ENCODE peak calls at places on chromosomes 1 and 21, in seven cellular contexts. S, Y, A, J, H, N and O are unnamed samples.

GRCh38 chr1:240672132-240672811 is 60.3 kb upstream of the GREM2 start:
- DNase-seq in H (no peak), S (no peak), A (no peak), N (no peak), J (no peak), Y (no peak), O (no peak)

GRCh38 chr1:169595764-169596711 is 9.8 kb upstream of the F5 start:
- DNase-seq in Y (no peak), S (peak), A (no peak), H (no peak), N (peak), J (peak), O (no peak)

GRCh38 chr1:150008699-150009098 is 1.8 kb downstream of the OTUD7B start:
- DNase-seq in Y (no peak), J (no peak), H (no peak), S (no peak), N (no peak), A (no peak), O (no peak)

GRCh38 chr1:192812420-192813209 is 3.8 kb downstream of the RGS2 start:
- DNase-seq in H (no peak), A (no peak), Y (no peak), S (no peak), N (no peak), J (no peak), O (no peak)

GRCh38 chr1:37325509-37326437 is 148.6 kb upstream of the ZC3H12A start:
- DNase-seq in Y (no peak), H (no peak), A (no peak), J (no peak), S (no peak), N (no peak), O (no peak)

GRCh38 chr1:191151321-191151807 is 673.7 kb upstream of the BRINP3 start:
- DNase-seq in S (no peak), N (no peak), J (no peak), H (no peak), Y (no peak), A (no peak), O (no peak)

GRCh38 chr1:55006931-55007330 is 8.2 kb downstream of the BSND start:
- DNase-seq in H (no peak), S (no peak), J (no peak), N (no peak), Y (no peak), A (no peak), O (no peak)

GRCh38 chr1:225460021-225460736 is 32.3 kb upstream of the LBR start:
- DNase-seq in Y (no peak), S (no peak), H (no peak), N (no peak), J (peak), A (no peak), O (no peak)

GRCh38 chr1:117616967-117617366 is 11.1 kb downstream of the TENT5C start:
- DNase-seq in H (no peak), N (no peak), J (no peak), S (no peak), Y (no peak), A (no peak), O (no peak)

GRCh38 chr21:14453964-14454641 is 71.2 kb upstream of the HSPA13 start:
- DNase-seq in S (no peak), A (no peak), J (no peak), H (no peak), N (no peak), Y (no peak), O (no peak)

GRCh38 chr1:107474877-107475612 is 334.2 kb downstream of the NTNG1 start:
- DNase-seq in A (no peak), S (peak), Y (no peak), H (no peak), N (peak), J (peak), O (no peak)

GRCh38 chr1:216466162-216466801 is 43.0 kb upstream of the USH2A start:
- DNase-seq in J (no peak), A (no peak), Y (no peak), N (no peak), S (no peak), H (no peak), O (no peak)

GRCh38 chr1:107405241-107405640 is 264.4 kb downstream of the NTNG1 start:
- DNase-seq in A (no peak), H (no peak), J (peak), N (peak), Y (no peak), S (peak), O (no peak)

GRCh38 chr1:14660795-14661194 is 62.3 kb downstream of the KAZN start:
- DNase-seq in A (peak), Y (no peak), S (no peak), J (peak), H (no peak), N (no peak), O (no peak)

GRCh38 chr1:227734546-227734857 is 600 bp downstream of the JMJD4 start:
- DNase-seq in N (no peak), Y (no peak), S (no peak), H (no peak), A (no peak), J (peak), O (no peak)

GRCh38 chr1:209817691-209818090 is 10.1 kb upstream of the UTP25 start:
- DNase-seq in A (no peak), H (no peak), Y (no peak), N (no peak), S (no peak), J (no peak), O (no peak)

GRCh38 chr21:45067462-45068285 is 6.7 kb upstream of the ADARB1 start:
- DNase-seq in N (no peak), A (no peak), S (no peak), Y (no peak), J (no peak), H (no peak), O (no peak)

GRCh38 chr1:92980732-92981647 is 19.7 kb upstream of the DIPK1A start:
- DNase-seq in N (no peak), J (no peak), H (peak), A (no peak), Y (no peak), S (no peak), O (no peak)

GRCh38 chr1:43885311-43885801 is 48.2 kb upstream of the ARTN start:
- DNase-seq in N (no peak), S (no peak), J (no peak), Y (no peak), A (no peak), H (no peak), O (no peak)

GRCh38 chr1:153677718-153678518 is 570 bp upstream of the NPR1 start:
- DNase-seq in J (peak), S (peak), A (no peak), H (peak), Y (peak), N (peak), O (no peak)

GRCh38 chr1:54259546-54259945 is 59.6 kb downstream of the MRPL37 start:
- DNase-seq in J (no peak), Y (no peak), S (no peak), N (no peak), A (no peak), H (no peak), O (no peak)

GRCh38 chr1:41357451-41358151 is 3.6 kb upstream of the FOXO6 start:
- DNase-seq in S (no peak), A (no peak), J (no peak), N (no peak), H (no peak), Y (no peak), O (no peak)

GRCh38 chr1:29962356-29962755 is 726.0 kb downstream of the PTPRU start:
- DNase-seq in Y (no peak), N (no peak), J (no peak), S (no peak), A (no peak), H (no peak), O (no peak)

GRCh38 chr1:42006836-42007235 is 88.1 kb upstream of the HIVEP3 start:
- DNase-seq in J (no peak), N (peak), S (peak), Y (no peak), A (no peak), H (no peak), O (no peak)

GRCh38 chr1:165353731-165354671 is 2.5 kb downstream of the LMX1A start:
- DNase-seq in A (no peak), S (no peak), J (peak), N (no peak), H (no peak), Y (no peak), O (no peak)

GRCh38 chr1:227894306-227894721 is 53.4 kb downstream of the WNT9A start:
- DNase-seq in Y (peak), J (no peak), H (peak), S (no peak), N (no peak), A (peak), O (no peak)

GRCh38 chr1:46767649-46768282 is 31.1 kb upstream of the CYP4B1 start:
- DNase-seq in S (no peak), N (no peak), H (no peak), Y (no peak), A (peak), J (no peak), O (no peak)

GRCh38 chr1:47658161-47658920 is 220.5 kb downstream of the FOXD2 start:
- DNase-seq in S (no peak), A (peak), J (no peak), N (no peak), H (no peak), Y (peak), O (no peak)

GRCh38 chr1:228464487-228464983 is 22.6 kb upstream of the RNF187 start:
- DNase-seq in Y (peak), N (peak), S (peak), J (peak), H (peak), A (peak), O (peak)

GRCh38 chr1:237913345-237913744 is 22.6 kb upstream of the ZP4 start:
- DNase-seq in J (no peak), N (no peak), H (no peak), S (no peak), Y (no peak), A (no peak), O (no peak)

GRCh38 chr1:201468844-201469644 is at the start of gene PHLDA3:
- DNase-seq in H (no peak), N (peak), J (peak), S (peak), Y (peak), A (peak), O (no peak)
- TF ChIP-seq CTCF in H (no peak), N (no peak), J (no peak), S (no peak), Y (peak), A (peak), O (no peak)

GRCh38 chr1:223363856-223364684 is at the start of gene SUSD4:
- DNase-seq in A (no peak), N (no peak), J (peak), Y (no peak), H (peak), S (no peak), O (no peak)
- TF ChIP-seq CTCF in A (no peak), N (no peak), J (no peak), Y (no peak), H (no peak), S (no peak), O (no peak)

DNA sequence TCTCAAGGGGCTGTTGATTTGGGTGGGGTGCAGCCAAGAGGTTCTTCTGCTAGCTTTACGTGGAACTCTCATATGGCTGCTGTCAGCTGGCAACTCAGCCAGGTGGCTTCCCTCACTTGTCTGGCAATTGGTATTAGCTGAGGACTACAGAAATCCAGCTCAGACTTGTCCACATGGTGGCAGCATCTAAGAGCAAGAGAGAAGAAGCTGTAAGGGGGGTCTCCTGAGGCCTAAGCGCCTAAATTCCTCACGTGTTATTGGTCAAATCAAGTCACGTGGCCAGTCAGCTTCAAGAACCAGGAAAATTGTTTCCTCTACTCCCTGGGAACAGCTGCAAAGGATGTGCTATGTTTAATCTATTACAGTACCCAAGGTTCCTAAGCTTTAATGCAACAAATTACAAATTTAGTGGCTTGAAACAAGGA is 4.2 kb upstream of the DYRK3 start:
- DNase-seq in H (no peak), A (peak), N (peak), Y (peak), S (peak), J (peak), O (peak)
- TF ChIP-seq CTCF in H (no peak), A (peak), N (peak), Y (peak), S (peak), J (peak), O (peak)

DNA sequence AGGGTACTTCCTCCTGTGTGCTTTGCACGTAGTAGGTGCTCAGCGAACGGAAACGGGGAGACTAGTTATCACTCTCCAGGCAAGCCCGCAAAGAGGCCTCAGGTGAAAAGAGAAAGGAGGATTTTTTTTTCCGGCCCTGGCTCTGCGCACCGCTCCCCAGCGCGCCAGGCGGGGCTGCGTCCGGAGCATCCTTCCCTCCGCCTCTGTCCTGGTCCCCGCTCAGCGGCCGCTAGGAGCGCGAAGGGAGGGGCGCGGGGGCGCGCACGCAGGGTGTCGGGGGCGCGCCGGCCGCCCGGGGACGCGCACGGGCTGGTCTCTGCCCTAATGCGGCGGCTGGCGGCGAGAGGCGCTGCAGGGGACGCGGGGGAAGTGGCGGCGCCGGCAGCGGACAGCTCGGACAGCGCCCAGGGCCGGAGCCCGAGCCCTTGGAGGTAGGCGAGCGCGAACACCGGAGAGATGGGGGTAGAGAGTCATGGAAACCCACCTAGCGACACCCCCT is 42.3 kb upstream of the NFASC start:
- DNase-seq in J (peak), H (peak), N (no peak), A (no peak), Y (peak), S (peak), O (no peak)
- TF ChIP-seq CTCF in J (no peak), H (no peak), N (no peak), A (peak), Y (peak), S (peak), O (no peak)

DNA sequence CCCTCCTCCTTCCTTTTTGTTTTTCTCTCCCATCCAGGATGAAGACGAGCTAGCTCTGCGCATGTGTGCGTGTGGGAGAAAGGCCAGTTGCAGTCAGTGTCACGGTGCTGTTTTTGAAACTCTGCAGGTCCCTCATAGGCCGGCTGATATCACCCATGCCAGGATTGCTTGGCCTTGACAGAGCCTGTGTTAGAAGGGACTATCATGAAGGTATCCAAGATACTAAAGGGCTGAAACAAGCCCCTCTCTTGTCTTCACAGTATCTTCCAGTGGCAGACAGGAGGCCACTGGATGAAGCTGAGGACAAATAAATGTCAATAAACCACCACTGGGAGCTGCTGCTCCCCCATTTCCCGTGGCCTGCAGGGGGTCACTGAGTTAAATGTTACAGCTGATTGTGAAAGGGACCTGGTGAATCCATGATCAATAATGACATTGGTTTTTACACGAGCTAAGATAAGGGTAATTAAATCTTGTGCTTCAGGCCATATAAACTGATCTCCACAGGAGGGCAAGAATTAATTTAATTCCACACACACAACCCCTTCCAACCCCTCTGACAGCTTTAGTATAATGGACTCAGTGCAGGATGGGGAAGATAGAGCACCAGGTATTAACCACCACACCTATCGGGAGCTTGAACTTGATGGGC is 64.6 kb upstream of the TARBP1 start:
- DNase-seq in H (no peak), A (peak), S (no peak), N (no peak), Y (no peak), J (no peak), O (no peak)
- TF ChIP-seq CTCF in H (no peak), A (peak), S (no peak), N (no peak), Y (no peak), J (no peak), O (no peak)

DNA sequence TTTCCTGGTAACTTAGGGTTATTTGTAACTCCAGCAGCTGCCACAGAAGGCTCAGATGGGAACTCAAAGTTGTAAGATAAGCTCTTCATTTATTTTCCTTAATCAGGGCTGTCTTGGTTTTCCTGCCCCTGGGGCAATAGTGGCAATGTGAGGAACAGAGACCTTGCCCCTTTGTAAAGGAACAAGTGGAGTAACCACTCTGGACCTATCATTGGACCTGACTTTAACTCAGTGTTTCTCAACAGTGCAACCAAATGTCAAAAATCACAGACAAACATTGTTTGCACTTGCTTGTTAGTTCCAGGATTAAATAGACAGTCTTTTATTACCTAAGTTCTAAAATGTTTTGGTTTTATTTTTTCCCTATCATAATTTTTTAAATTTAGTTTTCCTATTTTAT is 2.8 kb upstream of the FMO3 start:
- DNase-seq in J (no peak), Y (no peak), N (no peak), S (no peak), A (no peak), H (no peak), O (no peak)
- TF ChIP-seq CTCF in J (no peak), Y (no peak), N (no peak), S (no peak), A (no peak), H (no peak), O (no peak)

DNA sequence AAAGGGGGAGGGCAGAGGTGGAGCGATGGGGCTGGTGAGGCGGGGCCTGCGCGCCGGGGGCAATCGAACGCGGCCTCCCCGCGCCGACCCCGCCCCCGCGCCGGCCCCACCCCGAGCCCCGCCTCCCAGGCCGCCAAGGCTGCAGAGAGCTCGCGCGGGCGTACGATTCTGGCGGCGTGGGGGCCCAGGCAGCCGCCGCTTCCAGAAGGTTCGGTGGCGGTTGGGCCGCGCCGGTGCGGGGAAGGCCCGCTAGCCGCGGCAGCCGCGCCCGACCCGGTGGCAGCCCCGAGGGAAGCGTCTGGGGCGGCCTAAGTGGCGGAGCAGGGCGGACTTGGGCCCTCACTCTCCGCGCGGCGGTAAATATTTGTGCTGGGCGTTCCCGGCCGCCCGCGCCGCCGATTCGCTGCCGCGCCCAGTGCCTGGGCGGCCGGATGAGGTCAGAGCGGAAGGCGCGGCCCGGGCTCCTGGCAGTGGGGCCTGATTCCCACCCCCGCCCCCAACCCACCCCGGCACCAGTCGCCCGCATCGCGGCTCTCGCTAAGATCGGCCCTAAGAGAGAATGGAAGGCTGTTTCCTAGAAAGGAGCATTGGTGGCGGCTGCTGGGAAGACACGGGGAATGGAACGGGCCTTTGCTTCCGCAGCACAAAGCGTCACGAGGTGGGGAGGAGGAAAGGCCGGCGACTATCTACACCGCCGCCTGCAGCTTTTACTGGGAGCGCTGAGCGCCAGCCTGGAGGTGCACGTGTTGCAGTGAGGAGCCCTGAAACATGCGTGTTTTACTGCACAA is at the start of gene ACOT7:
- DNase-seq in N (peak), H (peak), Y (peak), J (peak), S (peak), A (peak), O (peak)
- TF ChIP-seq CTCF in N (peak), H (no peak), Y (no peak), J (no peak), S (peak), A (peak), O (peak)

GRCh38 chr1:94622757-94623156 is 81.2 kb upstream of the F3 start:
- DNase-seq in N (peak), S (peak), Y (no peak), J (peak), H (no peak), A (no peak), O (no peak)

GRCh38 chr1:94621392-94621791 is 79.8 kb upstream of the F3 start:
- DNase-seq in Y (no peak), A (no peak), N (peak), H (no peak), J (no peak), S (no peak), O (no peak)

GRCh38 chr1:94621802-94622201 is 80.2 kb upstream of the F3 start:
- DNase-seq in A (no peak), N (no peak), S (no peak), Y (no peak), J (no peak), H (no peak), O (no peak)

GRCh38 chr1:94619731-94620130 is 78.2 kb upstream of the F3 start:
- DNase-seq in H (no peak), J (no peak), N (no peak), Y (no peak), S (no peak), A (no peak), O (no peak)

DNA sequence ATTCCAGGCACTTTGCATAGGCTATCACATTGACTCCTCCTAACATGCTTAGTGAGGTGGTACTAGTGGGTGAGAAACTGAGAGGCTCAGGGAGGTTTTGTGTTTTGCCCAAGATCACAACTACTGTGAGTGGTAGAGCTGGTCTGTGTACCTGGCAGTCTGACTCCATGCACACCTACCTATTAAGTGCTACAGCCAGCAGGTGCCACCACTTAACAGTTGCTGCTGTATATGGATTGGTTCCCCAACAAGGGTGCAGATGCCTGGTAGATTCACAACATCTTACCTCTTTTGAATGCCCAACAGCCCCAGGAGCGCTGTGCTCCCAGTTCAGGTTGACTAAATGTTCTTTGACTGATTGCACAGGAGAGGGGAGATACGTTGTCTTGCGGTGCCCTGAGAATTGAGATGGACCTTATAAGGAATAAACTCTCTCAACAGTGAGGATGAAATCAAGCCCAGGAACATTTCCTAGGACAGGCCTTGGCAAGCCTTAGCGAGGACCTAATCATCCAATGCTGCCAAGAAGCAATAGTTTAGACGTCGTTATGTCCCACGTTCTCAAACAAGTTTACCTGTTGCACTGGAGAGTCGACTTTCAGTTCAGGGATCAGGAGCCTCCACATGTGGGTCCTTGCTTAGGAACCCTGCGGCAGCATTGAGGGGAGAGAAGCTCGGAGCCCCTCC is 78.9 kb upstream of the F3 start:
- DNase-seq in Y (no peak), H (no peak), N (no peak), A (no peak), S (no peak), J (no peak), O (no peak)
- TF ChIP-seq CTCF in Y (no peak), H (no peak), N (no peak), A (no peak), S (no peak), J (no peak), O (no peak)